ENCODE peak calls at places on chromosomes 1 and 21, in eight cellular contexts. One of them, this sample, is unnamed.
A peak's percentile ranks its signal among the peaks of the same experiment; 100 is the strongest.

GRCh38 chr1:226134170-226135058 is 52.1 kb downstream of the ACBD3 start:
- DNase-seq in tibial nerve: no peak
- DNase-seq in prostate gland: no peak
- DNase-seq in fibroblast of mammary gland: no peak
- DNase-seq in astrocyte of the spinal cord: no peak
- DNase-seq in lower lobe of right lung: no peak
- DNase-seq in PC-3: no peak
- DNase-seq in fibroblast of lung: no peak
- DNase-seq in this sample: no peak

GRCh38 chr1:24142546-24143431 is at the start of gene IL22RA1:
- DNase-seq in tibial nerve: no peak
- DNase-seq in prostate gland: peak; percentile 55
- DNase-seq in fibroblast of mammary gland: no peak
- DNase-seq in astrocyte of the spinal cord: no peak
- DNase-seq in lower lobe of right lung: no peak
- DNase-seq in PC-3: peak; percentile 67
- DNase-seq in fibroblast of lung: peak; percentile 20
- DNase-seq in this sample: no peak

GRCh38 chr1:247407180-247407616 is 8.8 kb upstream of the NLRP3 start:
- DNase-seq in tibial nerve: no peak
- DNase-seq in prostate gland: no peak
- DNase-seq in fibroblast of mammary gland: no peak
- DNase-seq in astrocyte of the spinal cord: no peak
- DNase-seq in lower lobe of right lung: peak; percentile 84
- DNase-seq in PC-3: peak; percentile 68
- DNase-seq in fibroblast of lung: no peak
- DNase-seq in this sample: no peak

GRCh38 chr1:158930504-158930903 is 848 bp upstream of the PYHIN1 start:
- DNase-seq in tibial nerve: no peak
- DNase-seq in prostate gland: no peak
- DNase-seq in fibroblast of mammary gland: no peak
- DNase-seq in astrocyte of the spinal cord: no peak
- DNase-seq in lower lobe of right lung: no peak
- DNase-seq in PC-3: no peak
- DNase-seq in fibroblast of lung: no peak
- DNase-seq in this sample: no peak

GRCh38 chr21:35343046-35343816 is 294.1 kb upstream of the RUNX1 start:
- DNase-seq in tibial nerve: no peak
- DNase-seq in prostate gland: no peak
- DNase-seq in fibroblast of mammary gland: no peak
- DNase-seq in astrocyte of the spinal cord: no peak
- DNase-seq in lower lobe of right lung: no peak
- DNase-seq in PC-3: peak; percentile 71
- DNase-seq in fibroblast of lung: peak; percentile 56
- DNase-seq in this sample: no peak

GRCh38 chr1:8461341-8462110 is 143.6 kb downstream of the SLC45A1 start:
- DNase-seq in tibial nerve: no peak
- DNase-seq in prostate gland: no peak
- DNase-seq in fibroblast of mammary gland: no peak
- DNase-seq in astrocyte of the spinal cord: no peak
- DNase-seq in lower lobe of right lung: no peak
- DNase-seq in PC-3: no peak
- DNase-seq in fibroblast of lung: no peak
- DNase-seq in this sample: no peak

GRCh38 chr1:221887091-221887746 is 145.3 kb upstream of the DUSP10 start:
- DNase-seq in tibial nerve: peak; percentile 29
- DNase-seq in prostate gland: peak; percentile 8
- DNase-seq in fibroblast of mammary gland: peak; percentile 96
- DNase-seq in astrocyte of the spinal cord: peak; percentile 72
- DNase-seq in lower lobe of right lung: peak; percentile 50
- DNase-seq in PC-3: peak; percentile 100
- DNase-seq in fibroblast of lung: peak; percentile 90
- DNase-seq in this sample: peak; percentile 62

GRCh38 chr1:84918706-84919105 is 25.7 kb upstream of the LPAR3 start:
- DNase-seq in tibial nerve: no peak
- DNase-seq in prostate gland: no peak
- DNase-seq in fibroblast of mammary gland: no peak
- DNase-seq in astrocyte of the spinal cord: no peak
- DNase-seq in lower lobe of right lung: no peak
- DNase-seq in PC-3: no peak
- DNase-seq in fibroblast of lung: no peak
- DNase-seq in this sample: no peak

GRCh38 chr1:174875306-174875705 is 124.4 kb upstream of the CACYBP start:
- DNase-seq in tibial nerve: no peak
- DNase-seq in prostate gland: peak; percentile 13
- DNase-seq in fibroblast of mammary gland: no peak
- DNase-seq in astrocyte of the spinal cord: no peak
- DNase-seq in lower lobe of right lung: peak; percentile 65
- DNase-seq in PC-3: peak; percentile 82
- DNase-seq in fibroblast of lung: no peak
- DNase-seq in this sample: no peak

GRCh38 chr1:12709696-12710095 is 6.2 kb upstream of the AADACL3 start:
- DNase-seq in tibial nerve: no peak
- DNase-seq in prostate gland: no peak
- DNase-seq in fibroblast of mammary gland: peak; percentile 5
- DNase-seq in astrocyte of the spinal cord: no peak
- DNase-seq in lower lobe of right lung: no peak
- DNase-seq in PC-3: no peak
- DNase-seq in fibroblast of lung: no peak
- DNase-seq in this sample: no peak

GRCh38 chr1:85406887-85407593 is 57.9 kb downstream of the DDAH1 start:
- DNase-seq in tibial nerve: peak; percentile 37
- DNase-seq in prostate gland: peak; percentile 55
- DNase-seq in fibroblast of mammary gland: peak; percentile 94
- DNase-seq in astrocyte of the spinal cord: peak; percentile 96
- DNase-seq in lower lobe of right lung: no peak
- DNase-seq in PC-3: peak; percentile 91
- DNase-seq in fibroblast of lung: peak; percentile 97
- DNase-seq in this sample: peak; percentile 96

GRCh38 chr1:125065092-125065820 is 3880.5 kb downstream of the SRGAP2C start:
- DNase-seq in tibial nerve: no peak
- DNase-seq in prostate gland: no peak
- DNase-seq in fibroblast of mammary gland: no peak
- DNase-seq in astrocyte of the spinal cord: no peak
- DNase-seq in lower lobe of right lung: no peak
- DNase-seq in PC-3: no peak
- DNase-seq in fibroblast of lung: no peak
- DNase-seq in this sample: no peak

GRCh38 chr1:47732489-47732888 is 264.7 kb downstream of the TRABD2B start:
- DNase-seq in tibial nerve: no peak
- DNase-seq in prostate gland: no peak
- DNase-seq in fibroblast of mammary gland: peak; percentile 20
- DNase-seq in astrocyte of the spinal cord: no peak
- DNase-seq in lower lobe of right lung: no peak
- DNase-seq in PC-3: no peak
- DNase-seq in fibroblast of lung: no peak
- DNase-seq in this sample: no peak

GRCh38 chr1:16146888-16147614 is 8.8 kb downstream of the EPHA2 start:
- DNase-seq in tibial nerve: no peak
- DNase-seq in prostate gland: no peak
- DNase-seq in fibroblast of mammary gland: no peak
- DNase-seq in astrocyte of the spinal cord: no peak
- DNase-seq in lower lobe of right lung: no peak
- DNase-seq in PC-3: peak; percentile 68
- DNase-seq in fibroblast of lung: peak; percentile 90
- DNase-seq in this sample: peak; percentile 51

DNA sequence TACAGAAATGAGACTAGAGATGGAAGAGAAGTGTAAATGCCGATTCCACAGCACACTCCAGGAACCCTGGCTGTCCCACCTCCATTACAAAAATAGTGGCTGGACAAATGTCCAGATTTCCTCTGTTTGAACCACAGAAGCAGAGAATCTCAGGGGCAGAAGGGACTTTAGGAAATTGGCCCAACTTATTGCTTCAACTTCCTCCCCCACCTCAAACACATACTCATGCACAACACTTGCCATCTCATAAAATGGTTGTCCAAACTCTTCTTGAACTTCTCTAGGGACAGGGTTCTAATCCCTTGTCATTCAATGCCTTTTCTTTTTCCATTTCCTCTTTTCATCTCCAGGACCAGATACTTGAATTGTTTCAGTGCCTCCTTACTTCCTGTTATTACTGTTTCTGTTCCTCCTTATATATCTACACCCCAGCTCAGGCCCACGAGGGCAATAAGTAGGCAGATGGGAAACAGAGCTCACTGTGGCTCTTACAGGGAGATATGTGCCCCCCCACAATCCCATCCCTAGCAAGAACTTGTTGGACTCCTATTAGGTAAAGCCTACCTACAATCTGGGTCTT is 8.5 kb upstream of the B4GALT3 start:
- DNase-seq in tibial nerve: no peak
- DNase-seq in prostate gland: no peak
- DNase-seq in fibroblast of mammary gland: peak; percentile 30
- DNase-seq in astrocyte of the spinal cord: no peak
- DNase-seq in lower lobe of right lung: no peak
- DNase-seq in PC-3: no peak
- DNase-seq in fibroblast of lung: no peak
- DNase-seq in this sample: no peak
- H3K4me3 ChIP-seq in tibial nerve: no peak overlapping the region
- H3K4me3 ChIP-seq in prostate gland: no peak overlapping the region
- H3K4me3 ChIP-seq in fibroblast of mammary gland: no peak overlapping the region
- H3K4me3 ChIP-seq in astrocyte of the spinal cord: no peak overlapping the region
- H3K4me3 ChIP-seq in lower lobe of right lung: no peak overlapping the region
- H3K4me3 ChIP-seq in PC-3: no peak overlapping the region
- H3K4me3 ChIP-seq in fibroblast of lung: no peak overlapping the region
- H3K4me3 ChIP-seq in this sample: no peak overlapping the region

GRCh38 chr1:70034403-70034802 is 171.0 kb downstream of the LRRC40 start:
- DNase-seq in tibial nerve: no peak
- DNase-seq in prostate gland: no peak
- DNase-seq in fibroblast of mammary gland: peak; percentile 80
- DNase-seq in astrocyte of the spinal cord: peak; percentile 81
- DNase-seq in lower lobe of right lung: no peak
- DNase-seq in PC-3: peak; percentile 84
- DNase-seq in fibroblast of lung: peak; percentile 70
- DNase-seq in this sample: peak; percentile 92
- TF ChIP-seq CTCF in tibial nerve: no peak
- TF ChIP-seq CTCF in prostate gland: no peak
- TF ChIP-seq CTCF in fibroblast of mammary gland: peak; percentile 62
- TF ChIP-seq CTCF in astrocyte of the spinal cord: peak; percentile 66
- TF ChIP-seq CTCF in lower lobe of right lung: no peak
- TF ChIP-seq CTCF in PC-3: peak; percentile 76
- TF ChIP-seq CTCF in fibroblast of lung: peak; percentile 49
- TF ChIP-seq CTCF in this sample: peak; percentile 85

DNA sequence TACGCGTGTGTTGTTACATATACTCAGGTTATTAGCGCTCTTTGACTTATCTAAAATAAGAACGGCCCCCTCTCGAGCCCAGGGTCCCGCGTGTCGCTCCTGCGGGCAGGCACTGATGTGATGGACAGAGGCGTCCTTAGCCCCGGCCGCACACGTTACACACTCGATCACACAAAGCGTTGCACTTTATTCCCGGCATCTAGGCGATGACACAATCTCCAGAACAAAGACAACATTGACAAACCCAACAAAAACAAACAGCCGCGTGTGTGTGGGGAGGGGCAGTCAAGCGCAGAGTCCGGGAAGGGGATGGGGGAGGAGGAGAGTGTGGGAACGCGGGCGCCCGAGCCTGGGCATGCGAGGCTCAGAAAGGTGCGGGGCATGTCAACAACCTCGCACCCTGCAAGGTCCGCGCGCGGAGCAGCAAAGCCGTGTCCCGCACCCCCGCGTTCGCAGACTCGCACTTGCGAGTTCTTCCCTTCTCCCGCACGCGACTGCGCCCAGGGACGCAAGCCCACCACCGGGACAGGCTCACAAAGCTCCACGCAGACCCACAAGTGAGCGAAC is 488 bp upstream of the EFNA1 start:
- DNase-seq in tibial nerve: peak; percentile 76
- DNase-seq in prostate gland: peak; percentile 93
- DNase-seq in fibroblast of mammary gland: peak; percentile 70
- DNase-seq in astrocyte of the spinal cord: peak; percentile 39
- DNase-seq in lower lobe of right lung: peak; percentile 88
- DNase-seq in PC-3: peak; percentile 86
- DNase-seq in fibroblast of lung: peak; percentile 55
- DNase-seq in this sample: peak; percentile 67
- H3K4me3 ChIP-seq in tibial nerve: peak overlapping the region; percentile 62
- H3K4me3 ChIP-seq in prostate gland: peak overlapping the region; percentile 80
- H3K4me3 ChIP-seq in fibroblast of mammary gland: peak overlapping the region; percentile 43
- H3K4me3 ChIP-seq in astrocyte of the spinal cord: peak overlapping the region; percentile 45
- H3K4me3 ChIP-seq in lower lobe of right lung: peak overlapping the region; percentile 64
- H3K4me3 ChIP-seq in PC-3: peak overlapping the region; percentile 85
- H3K4me3 ChIP-seq in fibroblast of lung: peak overlapping the region; percentile 45
- H3K4me3 ChIP-seq in this sample: peak overlapping the region; percentile 52

DNA sequence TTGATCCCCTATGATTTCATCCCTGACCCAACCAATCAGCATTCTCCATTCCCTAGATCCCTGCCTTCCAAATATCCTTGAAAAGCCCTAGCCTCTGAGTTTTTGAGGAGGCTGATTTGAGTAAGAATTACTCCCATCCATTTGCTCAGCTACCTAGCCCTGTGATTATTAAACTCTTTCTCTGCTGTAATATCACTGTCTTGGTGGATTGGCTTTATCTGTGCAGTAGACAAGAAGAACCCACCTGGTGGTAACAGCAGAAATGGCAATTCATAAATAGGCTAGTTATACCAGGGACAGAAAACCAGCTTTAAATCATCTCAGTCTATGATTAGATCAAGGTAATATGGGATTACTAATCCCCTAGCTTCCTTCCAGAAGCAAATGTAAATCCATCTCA is 13.0 kb downstream of the IL20 start:
- DNase-seq in tibial nerve: no peak
- DNase-seq in prostate gland: no peak
- DNase-seq in fibroblast of mammary gland: no peak
- DNase-seq in astrocyte of the spinal cord: no peak
- DNase-seq in lower lobe of right lung: no peak
- DNase-seq in PC-3: peak; percentile 40
- DNase-seq in fibroblast of lung: no peak
- DNase-seq in this sample: no peak
- TF ChIP-seq CTCF in tibial nerve: no peak
- TF ChIP-seq CTCF in prostate gland: no peak
- TF ChIP-seq CTCF in fibroblast of mammary gland: peak; percentile 29
- TF ChIP-seq CTCF in astrocyte of the spinal cord: no peak
- TF ChIP-seq CTCF in lower lobe of right lung: no peak
- TF ChIP-seq CTCF in PC-3: peak; percentile 67
- TF ChIP-seq CTCF in fibroblast of lung: no peak
- TF ChIP-seq CTCF in this sample: no peak

GRCh38 chr1:58454807-58455206 is 91.7 kb downstream of the OMA1 start:
- DNase-seq in tibial nerve: no peak
- DNase-seq in prostate gland: no peak
- DNase-seq in fibroblast of mammary gland: no peak
- DNase-seq in astrocyte of the spinal cord: no peak
- DNase-seq in lower lobe of right lung: no peak
- DNase-seq in PC-3: no peak
- DNase-seq in fibroblast of lung: no peak
- DNase-seq in this sample: no peak
- H3K4me3 ChIP-seq in tibial nerve: no peak overlapping the region
- H3K4me3 ChIP-seq in prostate gland: no peak overlapping the region
- H3K4me3 ChIP-seq in fibroblast of mammary gland: no peak overlapping the region
- H3K4me3 ChIP-seq in astrocyte of the spinal cord: no peak overlapping the region
- H3K4me3 ChIP-seq in lower lobe of right lung: no peak overlapping the region
- H3K4me3 ChIP-seq in PC-3: no peak overlapping the region
- H3K4me3 ChIP-seq in fibroblast of lung: no peak overlapping the region
- H3K4me3 ChIP-seq in this sample: no peak overlapping the region

GRCh38 chr1:53592521-53592982 is 133.4 kb downstream of the DMRTB1 start:
- DNase-seq in tibial nerve: no peak
- DNase-seq in prostate gland: peak; percentile 86
- DNase-seq in fibroblast of mammary gland: peak; percentile 16
- DNase-seq in astrocyte of the spinal cord: peak; percentile 66
- DNase-seq in lower lobe of right lung: peak; percentile 87
- DNase-seq in PC-3: peak; percentile 76
- DNase-seq in fibroblast of lung: peak; percentile 78
- DNase-seq in this sample: peak; percentile 91
- TF ChIP-seq CTCF in tibial nerve: no peak
- TF ChIP-seq CTCF in prostate gland: peak; percentile 50
- TF ChIP-seq CTCF in fibroblast of mammary gland: no peak
- TF ChIP-seq CTCF in astrocyte of the spinal cord: peak; percentile 26
- TF ChIP-seq CTCF in lower lobe of right lung: peak; percentile 31
- TF ChIP-seq CTCF in PC-3: peak; percentile 56
- TF ChIP-seq CTCF in fibroblast of lung: no peak
- TF ChIP-seq CTCF in this sample: peak; percentile 19